ENCODE peak calls at places on chromosomes 12 and 14, in seven cellular contexts. M is HFF-Myc; J is Peyer's patch; Y is WERI-Rb-1; D is HFFc6; E is pancreas; R is CD8-positive, alpha-beta T cell. I is an unnamed sample.

GRCh38 chr12:53659011-53659551 is 16.8 kb downstream of the ATP5MC2 start:
- DNase-seq in R (no peak), M (no peak), Y (no peak), E (no peak), J (no peak), D (no peak), I (peak; percentile 70)

GRCh38 chr14:89616425-89617141 is 199.6 kb upstream of the FOXN3 start:
- DNase-seq in D (peak; percentile 29), E (no peak), J (no peak), M (peak; percentile 26), R (peak; percentile 44), Y (no peak), I (peak; percentile 45)

GRCh38 chr14:68894123-68894522 is 85.0 kb downstream of the ACTN1 start:
- DNase-seq in E (no peak), Y (no peak), M (no peak), J (no peak), R (no peak), D (no peak), I (peak; percentile 45)

GRCh38 chr12:101490286-101490920 is 15.3 kb downstream of the SPIC start:
- DNase-seq in Y (peak; percentile 50), M (peak; percentile 2), J (peak; percentile 67), R (no peak), D (no peak), E (no peak), I (no peak)

GRCh38 chr14:92693998-92694780 is 54.2 kb downstream of the LGMN start:
- DNase-seq in E (no peak), D (no peak), R (no peak), M (no peak), Y (no peak), J (no peak), I (no peak)

GRCh38 chr12:13203028-13203922 is 6.7 kb downstream of the EMP1 start:
- DNase-seq in J (no peak), D (no peak), Y (peak; percentile 73), E (no peak), R (no peak), M (no peak), I (no peak)

GRCh38 chr14:79225815-79226214 is 985.5 kb downstream of the DIO2 start:
- DNase-seq in M (no peak), E (no peak), J (no peak), R (no peak), D (no peak), Y (peak; percentile 38), I (no peak)

GRCh38 chr14:93269341-93270068 is 62.4 kb downstream of the UBR7 start:
- DNase-seq in Y (no peak), E (no peak), J (no peak), R (no peak), D (peak; percentile 79), M (no peak), I (peak; percentile 81)

GRCh38 chr14:74574706-74575105 is 37.3 kb downstream of the LTBP2 start:
- DNase-seq in R (no peak), J (no peak), D (no peak), E (no peak), M (no peak), Y (no peak), I (no peak)

GRCh38 chr12:89932950-89933349 is 224.3 kb upstream of the ATP2B1 start:
- DNase-seq in M (no peak), R (no peak), D (no peak), J (no peak), E (no peak), Y (no peak), I (peak; percentile 27)

GRCh38 chr12:45379261-45379660 is 163.4 kb downstream of the ANO6 start:
- DNase-seq in Y (no peak), E (no peak), J (no peak), R (no peak), D (peak; percentile 12), M (peak; percentile 11), I (peak; percentile 80)

GRCh38 chr14:65131176-65131765 is 29.0 kb upstream of the MAX start:
- DNase-seq in E (no peak), J (peak; percentile 71), R (no peak), D (peak; percentile 51), Y (no peak), M (peak; percentile 32), I (peak; percentile 27)

DNA sequence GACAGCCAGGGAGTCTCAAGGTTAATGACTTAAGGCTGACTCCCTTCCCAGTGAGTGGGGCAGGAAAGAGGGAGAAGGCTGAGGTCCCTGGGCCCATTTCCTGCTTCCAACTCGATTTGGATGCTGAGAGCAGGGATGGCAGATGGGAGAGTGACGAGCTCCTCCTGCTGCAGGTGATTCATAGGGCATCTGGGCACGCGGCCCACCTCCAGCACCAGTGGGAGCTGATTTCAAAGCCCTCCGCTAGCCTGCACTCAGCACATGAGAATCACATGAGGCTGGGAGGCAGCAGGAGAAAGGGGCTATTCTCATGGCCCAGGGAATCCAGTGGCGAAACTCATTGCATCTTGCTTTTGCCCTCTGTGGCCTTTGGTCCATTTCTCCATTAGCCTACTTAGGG is 90.8 kb downstream of the SSPN start:
- DNase-seq in E (no peak), D (no peak), R (no peak), Y (no peak), M (no peak), J (no peak), I (no peak)
- TF ChIP-seq CTCF in E (no peak), D (no peak), R (no peak), Y (no peak), M (no peak), J (no peak), I (no peak)

GRCh38 chr12:34348064-34348463 is 325.8 kb downstream of the ALG10 start:
- DNase-seq in E (no peak), M (no peak), D (no peak), Y (no peak), R (no peak), J (no peak), I (no peak)

GRCh38 chr12:34345801-34346200 is 323.5 kb downstream of the ALG10 start:
- DNase-seq in E (no peak), Y (no peak), M (no peak), J (no peak), R (no peak), D (no peak), I (no peak)

GRCh38 chr12:34348836-34349672 is 326.8 kb downstream of the ALG10 start:
- DNase-seq in R (no peak), Y (no peak), M (no peak), E (no peak), J (no peak), D (no peak), I (no peak)

GRCh38 chr12:34346372-34347034 is 324.2 kb downstream of the ALG10 start:
- DNase-seq in J (no peak), M (no peak), E (no peak), D (no peak), R (no peak), Y (no peak), I (no peak)

DNA sequence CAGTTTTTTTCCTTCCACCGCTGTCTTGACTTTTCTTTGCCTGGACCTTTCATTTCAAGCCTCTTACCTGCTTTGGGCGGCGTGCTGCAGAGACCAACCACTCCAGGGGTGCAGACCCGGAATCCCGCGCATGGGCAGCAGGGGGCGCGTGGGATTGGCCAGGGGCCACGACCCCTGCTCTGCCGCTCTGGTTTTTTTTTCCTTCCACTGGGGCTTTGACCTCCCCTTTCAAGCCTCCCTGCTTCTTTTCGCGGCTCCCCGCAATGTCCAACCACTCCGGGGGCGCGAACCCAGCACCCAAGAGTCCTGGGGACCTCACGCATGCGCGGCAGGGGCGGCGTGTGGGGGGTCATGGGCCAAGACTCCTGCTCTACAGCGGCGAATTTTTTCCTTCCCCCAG is 325.1 kb downstream of the ALG10 start:
- DNase-seq in D (no peak), M (no peak), Y (peak; percentile 19), E (no peak), R (no peak), J (no peak), I (no peak)
- TF ChIP-seq CTCF in D (no peak), M (no peak), Y (peak; percentile 30), E (no peak), R (no peak), J (no peak), I (no peak)

DNA sequence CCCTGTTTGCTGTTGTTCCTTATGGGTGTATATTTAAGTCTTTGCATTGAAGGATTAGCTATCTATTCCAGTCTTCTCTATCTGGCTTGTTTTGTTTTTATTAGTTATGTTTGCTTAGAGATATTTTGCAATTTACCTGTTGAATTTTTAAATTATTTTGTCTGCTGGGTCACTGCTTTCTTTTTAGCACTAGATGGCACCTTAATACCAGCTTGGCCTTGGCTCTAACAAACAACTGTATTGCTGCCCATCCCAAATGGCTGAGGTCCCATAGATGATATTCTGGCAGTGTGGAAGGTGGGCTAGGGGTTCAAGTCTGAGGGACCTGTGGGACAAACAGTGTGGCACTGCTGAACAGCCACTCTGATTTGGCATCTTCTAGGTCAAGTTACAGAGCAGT is 144.0 kb upstream of the FBXO33 start:
- DNase-seq in J (no peak), D (no peak), E (no peak), R (no peak), Y (no peak), M (no peak), I (no peak)
- TF ChIP-seq CTCF in J (no peak), D (no peak), E (no peak), R (no peak), Y (no peak), M (no peak), I (no peak)

DNA sequence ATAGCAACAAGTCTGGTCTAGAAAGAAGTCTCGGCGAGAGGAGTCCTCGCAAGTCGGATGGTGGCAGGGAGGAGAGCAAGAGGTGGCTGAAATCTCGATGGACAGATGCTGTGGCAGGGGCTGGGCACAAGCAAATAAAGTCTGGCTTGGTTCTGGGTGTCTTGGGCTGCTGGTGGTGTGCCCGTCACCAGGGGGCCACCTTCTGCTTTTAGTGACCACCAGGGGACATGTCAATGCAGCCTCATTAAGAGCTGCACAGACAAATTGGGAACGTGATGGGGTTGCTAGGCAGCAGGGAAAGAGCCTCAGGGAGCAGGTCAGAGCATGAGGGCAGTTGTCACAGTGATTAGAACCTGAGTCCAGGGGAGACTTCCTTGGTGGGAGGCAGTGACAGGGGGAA is 43.9 kb downstream of the LRRC74A start:
- DNase-seq in M (no peak), J (no peak), Y (peak; percentile 22), R (no peak), E (no peak), D (peak; percentile 11), I (no peak)
- TF ChIP-seq CTCF in M (peak; percentile 40), J (no peak), Y (peak; percentile 52), R (no peak), E (no peak), D (peak; percentile 72), I (peak; percentile 65)

DNA sequence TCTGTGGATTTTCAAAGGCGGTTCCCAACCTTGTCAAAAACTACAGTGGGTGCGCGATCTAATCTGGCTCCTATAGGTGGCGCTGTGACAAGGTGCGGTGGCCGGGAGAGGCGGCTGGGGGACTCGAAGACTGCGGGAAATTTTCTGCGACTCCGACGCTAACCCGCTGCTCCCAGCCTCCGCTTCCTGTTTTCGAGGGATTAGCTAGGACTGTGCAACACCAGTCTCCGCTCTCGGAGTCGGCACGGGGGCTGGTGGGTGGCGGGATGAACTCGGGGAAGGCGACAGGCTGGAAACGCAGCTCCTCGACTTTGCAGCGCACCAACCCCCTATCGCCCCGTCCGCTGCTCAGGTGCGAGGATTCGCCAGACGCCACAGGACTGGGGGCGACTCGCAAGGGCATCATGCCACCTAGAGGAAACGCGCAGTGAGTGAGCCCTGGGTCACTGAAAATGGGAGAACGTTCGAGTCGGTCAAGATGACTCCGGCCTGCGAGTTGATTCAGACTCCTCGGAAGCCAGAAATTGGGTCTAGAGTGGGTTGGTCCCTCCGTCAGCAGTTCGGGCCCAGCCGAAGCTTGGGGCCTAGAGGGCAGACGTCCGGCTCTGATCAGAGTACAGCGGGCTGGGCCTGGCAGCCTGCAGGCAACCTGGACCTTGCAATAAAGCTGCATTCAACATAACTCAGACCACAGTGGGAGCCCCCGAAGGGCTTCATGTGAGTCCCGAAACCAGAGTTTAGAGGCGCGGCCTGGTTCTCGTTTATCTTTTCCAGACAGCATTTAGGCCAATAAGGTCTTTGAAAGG is 5.5 kb upstream of the PAX9 start:
- DNase-seq in R (no peak), M (no peak), Y (no peak), J (no peak), D (no peak), E (peak; percentile 70), I (no peak)
- TF ChIP-seq CTCF in R (no peak), M (peak; percentile 65), Y (peak; percentile 29), J (peak; percentile 19), D (peak; percentile 74), E (peak; percentile 25), I (peak; percentile 60)

I was measured in brain microvascular endothelial cell.